ENCODE peak calls at places on chromosomes 1 and 21, in seven cellular contexts. V, D, G, O, A, F and P are unnamed samples.

GRCh38 chr1:25598879-25599278 is 17.7 kb upstream of the MAN1C1 start:
- DNase-seq in V (no peak), D (no peak), G (no peak), O (no peak), A (no peak), F (no peak), P (no peak)

GRCh38 chr1:79976287-79976686 is 969.8 kb upstream of the ADGRL4 start:
- DNase-seq in V (no peak), D (no peak), G (no peak), O (no peak), A (no peak), F (no peak), P (no peak)

GRCh38 chr1:59290173-59290954 is 6.5 kb upstream of the FGGY start:
- DNase-seq in V (no peak), D (no peak), G (peak; percentile 61), O (peak; percentile 67), A (peak; percentile 54), F (no peak), P (peak; percentile 37)

GRCh38 chr1:40107290-40107959 is 10.4 kb upstream of the PPT1 start:
- DNase-seq in V (no peak), D (no peak), G (no peak), O (no peak), A (no peak), F (no peak), P (no peak)

GRCh38 chr1:66300280-66300973 is 233.5 kb upstream of the SGIP1 start:
- DNase-seq in V (peak; percentile 40), D (no peak), G (no peak), O (peak; percentile 50), A (no peak), F (no peak), P (no peak)

GRCh38 chr1:4106731-4107130 is 206.7 kb upstream of the C1orf174 start:
- DNase-seq in V (no peak), D (no peak), G (no peak), O (no peak), A (no peak), F (peak; percentile 46), P (no peak)

GRCh38 chr1:214255509-214255908 is 25.4 kb upstream of the SMYD2 start:
- DNase-seq in V (no peak), D (no peak), G (no peak), O (no peak), A (no peak), F (no peak), P (no peak)

GRCh38 chr1:39023140-39023539 is 3.0 kb upstream of the NDUFS5 start:
- DNase-seq in V (no peak), D (no peak), G (no peak), O (no peak), A (no peak), F (no peak), P (no peak)

GRCh38 chr1:3058263-3059030 is 10.6 kb upstream of the PRDM16 start:
- DNase-seq in V (no peak), D (no peak), G (no peak), O (no peak), A (no peak), F (no peak), P (peak; percentile 6)

GRCh38 chr1:91584866-91585265 is 84.2 kb downstream of the CDC7 start:
- DNase-seq in V (no peak), D (peak; percentile 22), G (no peak), O (no peak), A (no peak), F (no peak), P (no peak)

GRCh38 chr1:176639136-176639535 is 176.2 kb downstream of the PAPPA2 start:
- DNase-seq in V (no peak), D (no peak), G (no peak), O (no peak), A (no peak), F (no peak), P (no peak)

GRCh38 chr1:225870883-225871282 is 11.3 kb downstream of the TMEM63A start:
- DNase-seq in V (no peak), D (peak; percentile 31), G (no peak), O (no peak), A (no peak), F (no peak), P (no peak)

GRCh38 chr1:222975472-222976122 is 160.8 kb downstream of the DISP1 start:
- DNase-seq in V (no peak), D (no peak), G (no peak), O (peak; percentile 61), A (peak; percentile 11), F (no peak), P (no peak)

GRCh38 chr1:176850871-176851270 is 313.6 kb downstream of the ASTN1 start:
- DNase-seq in V (no peak), D (no peak), G (no peak), O (no peak), A (no peak), F (no peak), P (no peak)

GRCh38 chr1:200947059-200947566 is 52.4 kb downstream of the INAVA start:
- DNase-seq in V (no peak), D (no peak), G (no peak), O (no peak), A (no peak), F (no peak), P (no peak)

GRCh38 chr1:156220226-156220625 is 7.4 kb downstream of the PMF1 start:
- DNase-seq in V (no peak), D (no peak), G (no peak), O (no peak), A (no peak), F (no peak), P (no peak)

GRCh38 chr1:19454265-19455198 is 30.8 kb downstream of the CAPZB start:
- DNase-seq in V (no peak), D (no peak), G (no peak), O (no peak), A (no peak), F (no peak), P (no peak)

GRCh38 chr21:46083271-46084040 is 14.5 kb upstream of the COL6A2 start:
- DNase-seq in V (no peak), D (no peak), G (no peak), O (no peak), A (no peak), F (peak; percentile 57), P (peak; percentile 14)

GRCh38 chr1:185453496-185454192 is 136.6 kb upstream of the IVNS1ABP start:
- DNase-seq in V (no peak), D (no peak), G (no peak), O (peak; percentile 5), A (peak; percentile 43), F (no peak), P (no peak)

GRCh38 chr21:35927262-35927661 is 133.1 kb downstream of the SETD4 start:
- DNase-seq in V (no peak), D (peak; percentile 86), G (no peak), O (no peak), A (no peak), F (no peak), P (no peak)

GRCh38 chr1:72197786-72198185 is 84.6 kb downstream of the NEGR1 start:
- DNase-seq in V (no peak), D (no peak), G (no peak), O (peak; percentile 1), A (no peak), F (no peak), P (no peak)

GRCh38 chr1:24786191-24786590 is 40.9 kb downstream of the CLIC4 start:
- DNase-seq in V (no peak), D (no peak), G (no peak), O (peak; percentile 82), A (peak; percentile 41), F (no peak), P (no peak)

GRCh38 chr1:178352790-178353416 is 143.9 kb downstream of the CLEC20A start:
- DNase-seq in V (no peak), D (no peak), G (no peak), O (no peak), A (no peak), F (no peak), P (no peak)

GRCh38 chr1:61518670-61519400 is 206.1 kb downstream of the TM2D1 start:
- DNase-seq in V (no peak), D (no peak), G (no peak), O (no peak), A (no peak), F (no peak), P (no peak)

GRCh38 chr1:27508139-27508665 is 18.2 kb upstream of the WASF2 start:
- DNase-seq in V (no peak), D (no peak), G (no peak), O (no peak), A (no peak), F (no peak), P (no peak)

GRCh38 chr21:43689556-43690337 is 29.2 kb upstream of the PDXK start:
- DNase-seq in V (no peak), D (no peak), G (no peak), O (no peak), A (no peak), F (no peak), P (no peak)